ENCODE peak calls at places on chromosomes 7 and 10, in five cellular contexts. H, P, C, K and V are unnamed samples.

GRCh38 chr10:57776688-57777432 is 490.8 kb downstream of the IPMK start:
- DNase-seq in P (no peak), K (no peak), H (no peak), C (no peak), V (no peak)

GRCh38 chr10:26093229-26093628 is 123.3 kb upstream of the GAD2 start:
- DNase-seq in P (no peak), K (no peak), C (no peak), H (no peak), V (no peak)

GRCh38 chr7:147519062-147519461 is 1071.5 kb upstream of the C7orf33 start:
- DNase-seq in K (no peak), H (no peak), C (no peak), P (no peak), V (no peak)

GRCh38 chr7:94908204-94909022 is 1.0 kb downstream of the PPP1R9A start:
- DNase-seq in P (peak; percentile 72), K (peak; percentile 30), H (no peak), C (peak; percentile 72), V (peak; percentile 29)

GRCh38 chr10:100008708-100009282 is 952 bp downstream of the DNMBP start:
- DNase-seq in C (peak; percentile 2), K (no peak), H (no peak), P (no peak), V (no peak)

GRCh38 chr7:155962191-155962967 is 150.1 kb upstream of the SHH start:
- DNase-seq in K (no peak), H (no peak), P (no peak), C (peak; percentile 26), V (no peak)

GRCh38 chr7:56474271-56474670 is 358.1 kb upstream of the NUPR2 start:
- DNase-seq in P (no peak), C (no peak), H (no peak), K (no peak), V (no peak)

GRCh38 chr7:22866965-22867364 is 44.3 kb upstream of the TOMM7 start:
- DNase-seq in H (no peak), C (no peak), P (no peak), K (no peak), V (no peak)

GRCh38 chr10:73647211-73647874 is 6.1 kb upstream of the MYOZ1 start:
- DNase-seq in P (peak; percentile 80), K (peak; percentile 40), H (no peak), C (peak; percentile 83), V (peak; percentile 50)

GRCh38 chr10:123147635-123148413 is at the start of gene HMX2:
- DNase-seq in H (no peak), C (no peak), P (peak; percentile 74), K (no peak), V (no peak)

GRCh38 chr10:9211228-9211627 is 1156.7 kb downstream of the GATA3 start:
- DNase-seq in K (no peak), H (no peak), C (no peak), P (no peak), V (no peak)

GRCh38 chr7:116966606-116967005 is 13.3 kb downstream of the ST7 start:
- DNase-seq in K (no peak), C (no peak), P (no peak), H (no peak), V (no peak)

GRCh38 chr7:143345428-143345900 is 17.0 kb downstream of the FAM131B start:
- DNase-seq in P (peak; percentile 90), H (no peak), C (no peak), K (no peak), V (peak; percentile 70)

GRCh38 chr10:6215241-6215640 is 12.5 kb downstream of the PFKFB3 start:
- DNase-seq in C (no peak), K (no peak), H (no peak), P (no peak), V (no peak)

GRCh38 chr7:18096087-18096486 is 68.4 kb upstream of the PRPS1L1 start:
- DNase-seq in C (no peak), P (no peak), H (no peak), K (no peak), V (no peak)

GRCh38 chr7:45973725-45974532 is 52.9 kb upstream of the IGFBP3 start:
- DNase-seq in P (no peak), C (no peak), H (peak; percentile 74), K (no peak), V (no peak)

GRCh38 chr7:41994046-41994745 is 242.8 kb downstream of the GLI3 start:
- DNase-seq in C (no peak), P (no peak), H (no peak), K (no peak), V (no peak)

GRCh38 chr7:124152859-124153692 is 120.2 kb upstream of the TMEM229A start:
- DNase-seq in P (no peak), C (no peak), K (no peak), H (no peak), V (no peak)

GRCh38 chr10:50325449-50326188 is 74.3 kb upstream of the ASAH2 start:
- DNase-seq in K (peak; percentile 68), P (no peak), H (no peak), C (peak; percentile 86), V (peak; percentile 22)

GRCh38 chr10:99345350-99345749 is 16.2 kb downstream of the CNNM1 start:
- DNase-seq in K (no peak), H (no peak), C (no peak), P (no peak), V (no peak)

GRCh38 chr7:47572101-47572460 is 9.8 kb downstream of the TNS3 start:
- DNase-seq in P (no peak), K (peak; percentile 32), H (no peak), C (no peak), V (peak; percentile 61)

GRCh38 chr10:103897241-103897774 is 20.7 kb downstream of the STN1 start:
- DNase-seq in C (no peak), P (no peak), H (no peak), K (no peak), V (no peak)

GRCh38 chr7:82375068-82375467 is 68.5 kb downstream of the CACNA2D1 start:
- DNase-seq in K (no peak), C (no peak), P (no peak), H (no peak), V (no peak)

GRCh38 chr7:150967332-150967731 is 10.8 kb downstream of the KCNH2 start:
- DNase-seq in P (no peak), H (no peak), C (no peak), K (no peak), V (no peak)

GRCh38 chr7:116334555-116334954 is 124.2 kb downstream of the TES start:
- DNase-seq in K (no peak), P (no peak), H (no peak), C (no peak), V (no peak)

GRCh38 chr7:101927389-101928306 is 110.2 kb downstream of the CUX1 start:
- DNase-seq in P (peak; percentile 45), K (no peak), H (no peak), C (peak; percentile 63), V (no peak)

GRCh38 chr7:110051386-110051785 is 1039.5 kb upstream of the LRRN3 start:
- DNase-seq in H (no peak), K (no peak), P (no peak), C (no peak), V (no peak)

GRCh38 chr7:129952164-129952652 is 552 bp downstream of the UBE2H start:
- DNase-seq in P (no peak), K (peak; percentile 46), H (no peak), C (peak; percentile 71), V (peak; percentile 70)
- TF ChIP-seq POLR2AphosphoS5 in P (no peak), K (peak; percentile 47), H (no peak), C (no peak), V (no peak)

DNA sequence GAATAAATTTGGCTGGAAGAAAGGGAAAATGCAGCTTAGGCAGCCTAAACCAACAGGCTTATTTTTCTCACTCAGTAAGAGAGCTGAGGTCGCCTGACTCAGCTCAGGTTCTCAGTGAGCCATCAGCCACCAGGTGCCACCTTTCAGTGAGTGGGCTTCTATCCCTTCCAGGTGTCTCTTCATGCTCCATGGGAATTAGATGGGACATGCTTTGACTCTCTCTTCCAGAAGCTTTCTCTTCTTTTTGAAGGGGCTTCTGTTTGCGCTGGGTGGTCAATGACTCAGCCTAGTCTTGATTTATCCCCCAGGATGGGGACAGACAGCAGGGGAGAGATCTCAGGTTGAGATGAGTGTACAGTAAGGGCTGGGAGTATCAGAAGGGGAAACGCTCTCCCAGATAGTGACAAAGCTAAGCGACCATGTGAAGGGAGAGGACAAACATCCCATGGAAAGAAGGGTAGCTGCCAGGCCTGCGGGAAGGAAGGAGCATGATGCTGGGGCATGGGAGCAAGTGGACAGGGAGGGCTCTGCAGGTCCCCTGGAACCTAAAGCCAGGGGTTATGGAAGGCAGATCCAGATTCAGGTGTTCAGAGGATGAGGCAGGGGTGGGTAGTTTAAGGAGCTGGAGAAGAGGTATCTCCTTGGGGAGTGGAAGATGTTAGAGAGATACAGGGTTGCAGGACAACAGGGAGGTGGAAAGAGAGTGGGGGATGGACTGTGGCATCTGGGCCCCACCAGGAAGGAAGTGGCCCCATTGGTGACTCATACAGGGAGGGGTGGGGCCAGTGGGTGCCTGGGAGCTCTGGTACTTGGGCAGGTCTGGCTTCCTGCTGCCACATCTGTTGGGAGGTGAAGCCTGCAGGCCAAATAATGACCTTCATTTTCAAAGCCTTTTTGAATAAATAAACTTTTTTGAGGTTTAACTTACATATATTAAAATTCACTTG is 32.5 kb downstream of the OGDH start:
- DNase-seq in H (no peak), C (peak; percentile 79), P (peak; percentile 95), K (peak; percentile 62), V (peak; percentile 88)
- TF ChIP-seq POLR2A in H (no peak), C (no peak), P (no peak), K (no peak), V (no peak)

DNA sequence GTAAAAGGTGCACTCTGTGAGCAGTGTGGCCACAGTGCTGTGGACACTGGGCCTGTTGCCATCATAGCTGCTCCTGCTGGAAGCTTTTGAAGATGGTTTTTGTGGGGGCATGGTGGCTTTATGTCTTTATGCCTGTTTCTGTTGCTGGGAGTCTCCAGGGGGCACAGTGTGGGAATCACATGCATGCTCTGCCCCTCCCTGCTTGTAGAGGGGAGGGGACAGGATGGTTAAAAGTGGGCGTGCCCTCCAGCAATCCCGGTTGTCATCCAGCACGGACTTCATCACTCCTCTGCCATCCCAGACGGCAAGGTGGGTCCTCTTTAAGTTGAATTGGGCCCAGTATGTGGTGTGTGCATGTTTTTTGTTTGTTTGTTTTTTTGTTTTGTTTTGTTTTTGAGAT is 20.2 kb downstream of the OGDH start:
- DNase-seq in C (no peak), H (no peak), P (no peak), K (no peak), V (no peak)
- TF ChIP-seq POLR2AphosphoS5 in C (no peak), H (no peak), P (no peak), K (no peak), V (no peak)

DNA sequence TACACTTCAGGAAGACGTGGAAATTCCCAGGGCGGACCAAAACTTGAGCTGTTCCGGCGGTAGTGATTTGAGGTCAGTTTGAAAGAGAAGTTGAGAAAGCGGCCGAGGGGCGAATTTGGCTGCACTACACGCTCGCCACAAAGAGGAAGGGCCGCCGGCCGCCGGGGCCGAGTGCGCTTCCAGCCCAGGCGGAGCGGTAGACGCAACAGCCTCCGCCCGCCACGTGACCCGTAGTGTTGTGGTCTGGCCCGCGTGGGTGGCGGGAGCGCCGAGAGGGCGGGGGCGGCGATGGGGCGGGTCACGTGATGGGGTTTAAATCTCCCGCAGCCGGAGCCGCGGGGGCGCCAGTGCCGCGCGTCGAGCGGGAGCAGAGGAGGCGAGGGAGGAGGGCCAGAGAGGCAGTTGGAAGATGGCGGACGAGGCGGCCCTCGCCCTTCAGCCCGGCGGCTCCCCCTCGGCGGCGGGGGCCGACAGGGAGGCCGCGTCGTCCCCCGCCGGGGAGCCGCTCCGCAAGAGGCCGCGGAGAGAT is at the start of gene SIRT1:
- DNase-seq in K (peak; percentile 89), C (peak; percentile 99), P (peak; percentile 99), H (no peak), V (peak; percentile 98)
- TF ChIP-seq POLR2A in K (peak; percentile 81), C (peak; percentile 88), P (peak; percentile 77), H (peak; percentile 92), V (peak; percentile 93)